ENCODE peak calls at places on chromosome 10, in ten cellular contexts. One of them, this sample, is unnamed.

GRCh38 chr10:120503695-120504094 is 46.7 kb downstream of the PLPP4 start:
- DNase-seq in mesothelial cell of epicardium: no peak
- DNase-seq in stimulated activated CD4-positive, alpha-beta T cell treated with anti-CD3 and anti-CD28 coated beads, Interleukin-1b, Interleukin-23, amount 100 ng/mL, for 24 hours: no peak
- DNase-seq in EL: peak; percentile 2
- DNase-seq in OCI-LY7: no peak
- DNase-seq in ACHN: no peak
- DNase-seq in sciatic nerve: no peak
- DNase-seq in foreskin fibroblast: no peak
- DNase-seq in substantia nigra: no peak
- DNase-seq in NCI-H187: no peak
- DNase-seq in this sample: no peak

GRCh38 chr10:9621216-9621615 is 1396.5 kb upstream of the CELF2 start:
- DNase-seq in mesothelial cell of epicardium: no peak
- DNase-seq in stimulated activated CD4-positive, alpha-beta T cell treated with anti-CD3 and anti-CD28 coated beads, Interleukin-1b, Interleukin-23, amount 100 ng/mL, for 24 hours: no peak
- DNase-seq in EL: no peak
- DNase-seq in OCI-LY7: no peak
- DNase-seq in ACHN: no peak
- DNase-seq in sciatic nerve: no peak
- DNase-seq in foreskin fibroblast: peak; percentile 17
- DNase-seq in substantia nigra: no peak
- DNase-seq in NCI-H187: no peak
- DNase-seq in this sample: no peak

GRCh38 chr10:62076872-62077271 is 175.4 kb downstream of the ARID5B start:
- DNase-seq in mesothelial cell of epicardium: no peak
- DNase-seq in stimulated activated CD4-positive, alpha-beta T cell treated with anti-CD3 and anti-CD28 coated beads, Interleukin-1b, Interleukin-23, amount 100 ng/mL, for 24 hours: no peak
- DNase-seq in EL: peak; percentile 87
- DNase-seq in OCI-LY7: no peak
- DNase-seq in ACHN: peak; percentile 39
- DNase-seq in sciatic nerve: no peak
- DNase-seq in foreskin fibroblast: peak; percentile 83
- DNase-seq in substantia nigra: no peak
- DNase-seq in NCI-H187: no peak
- DNase-seq in this sample: no peak

GRCh38 chr10:137606-138005 is 2.4 kb downstream of the ZMYND11 start:
- DNase-seq in mesothelial cell of epicardium: no peak
- DNase-seq in stimulated activated CD4-positive, alpha-beta T cell treated with anti-CD3 and anti-CD28 coated beads, Interleukin-1b, Interleukin-23, amount 100 ng/mL, for 24 hours: no peak
- DNase-seq in EL: peak; percentile 66
- DNase-seq in OCI-LY7: no peak
- DNase-seq in ACHN: no peak
- DNase-seq in sciatic nerve: no peak
- DNase-seq in foreskin fibroblast: peak; percentile 66
- DNase-seq in substantia nigra: no peak
- DNase-seq in NCI-H187: no peak
- DNase-seq in this sample: no peak

GRCh38 chr10:5968037-5968680 is 9.2 kb downstream of the IL15RA start:
- DNase-seq in mesothelial cell of epicardium: peak; percentile 2
- DNase-seq in stimulated activated CD4-positive, alpha-beta T cell treated with anti-CD3 and anti-CD28 coated beads, Interleukin-1b, Interleukin-23, amount 100 ng/mL, for 24 hours: no peak
- DNase-seq in EL: no peak
- DNase-seq in OCI-LY7: no peak
- DNase-seq in ACHN: no peak
- DNase-seq in sciatic nerve: peak; percentile 23
- DNase-seq in foreskin fibroblast: no peak
- DNase-seq in substantia nigra: no peak
- DNase-seq in NCI-H187: no peak
- DNase-seq in this sample: no peak

GRCh38 chr10:124575107-124576035 is 113.7 kb downstream of the LHPP start:
- DNase-seq in mesothelial cell of epicardium: no peak
- DNase-seq in stimulated activated CD4-positive, alpha-beta T cell treated with anti-CD3 and anti-CD28 coated beads, Interleukin-1b, Interleukin-23, amount 100 ng/mL, for 24 hours: no peak
- DNase-seq in EL: no peak
- DNase-seq in OCI-LY7: no peak
- DNase-seq in ACHN: no peak
- DNase-seq in sciatic nerve: no peak
- DNase-seq in foreskin fibroblast: no peak
- DNase-seq in substantia nigra: no peak
- DNase-seq in NCI-H187: no peak
- DNase-seq in this sample: no peak

GRCh38 chr10:110817614-110818013 is 54.1 kb upstream of the PDCD4 start:
- DNase-seq in mesothelial cell of epicardium: no peak
- DNase-seq in stimulated activated CD4-positive, alpha-beta T cell treated with anti-CD3 and anti-CD28 coated beads, Interleukin-1b, Interleukin-23, amount 100 ng/mL, for 24 hours: no peak
- DNase-seq in EL: no peak
- DNase-seq in OCI-LY7: no peak
- DNase-seq in ACHN: no peak
- DNase-seq in sciatic nerve: no peak
- DNase-seq in foreskin fibroblast: no peak
- DNase-seq in substantia nigra: no peak
- DNase-seq in NCI-H187: no peak
- DNase-seq in this sample: no peak

GRCh38 chr10:1431229-1431628 is 306.1 kb downstream of the ADARB2 start:
- DNase-seq in mesothelial cell of epicardium: no peak
- DNase-seq in stimulated activated CD4-positive, alpha-beta T cell treated with anti-CD3 and anti-CD28 coated beads, Interleukin-1b, Interleukin-23, amount 100 ng/mL, for 24 hours: no peak
- DNase-seq in EL: no peak
- DNase-seq in OCI-LY7: no peak
- DNase-seq in ACHN: no peak
- DNase-seq in sciatic nerve: no peak
- DNase-seq in foreskin fibroblast: no peak
- DNase-seq in substantia nigra: no peak
- DNase-seq in NCI-H187: no peak
- DNase-seq in this sample: no peak

GRCh38 chr10:44069573-44069972 is 315.3 kb downstream of the CXCL12 start:
- DNase-seq in mesothelial cell of epicardium: no peak
- DNase-seq in stimulated activated CD4-positive, alpha-beta T cell treated with anti-CD3 and anti-CD28 coated beads, Interleukin-1b, Interleukin-23, amount 100 ng/mL, for 24 hours: no peak
- DNase-seq in EL: no peak
- DNase-seq in OCI-LY7: no peak
- DNase-seq in ACHN: no peak
- DNase-seq in sciatic nerve: no peak
- DNase-seq in foreskin fibroblast: no peak
- DNase-seq in substantia nigra: no peak
- DNase-seq in NCI-H187: no peak
- DNase-seq in this sample: no peak

GRCh38 chr10:86225098-86225782 is 141.4 kb downstream of the GRID1 start:
- DNase-seq in mesothelial cell of epicardium: no peak
- DNase-seq in stimulated activated CD4-positive, alpha-beta T cell treated with anti-CD3 and anti-CD28 coated beads, Interleukin-1b, Interleukin-23, amount 100 ng/mL, for 24 hours: no peak
- DNase-seq in EL: peak; percentile 37
- DNase-seq in OCI-LY7: no peak
- DNase-seq in ACHN: peak; percentile 94
- DNase-seq in sciatic nerve: no peak
- DNase-seq in foreskin fibroblast: peak; percentile 6
- DNase-seq in substantia nigra: no peak
- DNase-seq in NCI-H187: no peak
- DNase-seq in this sample: no peak

GRCh38 chr10:119724630-119725549 is 960 bp upstream of the INPP5F start:
- DNase-seq in mesothelial cell of epicardium: no peak
- DNase-seq in stimulated activated CD4-positive, alpha-beta T cell treated with anti-CD3 and anti-CD28 coated beads, Interleukin-1b, Interleukin-23, amount 100 ng/mL, for 24 hours: no peak
- DNase-seq in EL: peak; percentile 30
- DNase-seq in OCI-LY7: peak; percentile 56
- DNase-seq in ACHN: peak; percentile 61
- DNase-seq in sciatic nerve: no peak
- DNase-seq in foreskin fibroblast: peak; percentile 59
- DNase-seq in substantia nigra: no peak
- DNase-seq in NCI-H187: peak; percentile 25
- DNase-seq in this sample: peak; percentile 51

GRCh38 chr10:13346912-13347234 is 1.2 kb downstream of the SEPHS1 start:
- DNase-seq in mesothelial cell of epicardium: no peak
- DNase-seq in stimulated activated CD4-positive, alpha-beta T cell treated with anti-CD3 and anti-CD28 coated beads, Interleukin-1b, Interleukin-23, amount 100 ng/mL, for 24 hours: no peak
- DNase-seq in EL: no peak
- DNase-seq in OCI-LY7: no peak
- DNase-seq in ACHN: no peak
- DNase-seq in sciatic nerve: no peak
- DNase-seq in foreskin fibroblast: no peak
- DNase-seq in substantia nigra: no peak
- DNase-seq in NCI-H187: no peak
- DNase-seq in this sample: no peak

GRCh38 chr10:43203491-43204393 is 63.1 kb downstream of the RASGEF1A start:
- DNase-seq in mesothelial cell of epicardium: peak; percentile 42
- DNase-seq in stimulated activated CD4-positive, alpha-beta T cell treated with anti-CD3 and anti-CD28 coated beads, Interleukin-1b, Interleukin-23, amount 100 ng/mL, for 24 hours: no peak
- DNase-seq in EL: no peak
- DNase-seq in OCI-LY7: peak; percentile 38
- DNase-seq in ACHN: no peak
- DNase-seq in sciatic nerve: peak; percentile 75
- DNase-seq in foreskin fibroblast: no peak
- DNase-seq in substantia nigra: no peak
- DNase-seq in NCI-H187: no peak
- DNase-seq in this sample: no peak

GRCh38 chr10:47406870-47407648 is 23.0 kb upstream of the ZNF488 start:
- DNase-seq in mesothelial cell of epicardium: no peak
- DNase-seq in stimulated activated CD4-positive, alpha-beta T cell treated with anti-CD3 and anti-CD28 coated beads, Interleukin-1b, Interleukin-23, amount 100 ng/mL, for 24 hours: no peak
- DNase-seq in EL: peak; percentile 94
- DNase-seq in OCI-LY7: no peak
- DNase-seq in ACHN: peak; percentile 98
- DNase-seq in sciatic nerve: no peak
- DNase-seq in foreskin fibroblast: peak; percentile 79
- DNase-seq in substantia nigra: no peak
- DNase-seq in NCI-H187: no peak
- DNase-seq in this sample: no peak

GRCh38 chr10:63703113-63703670 is 182.0 kb downstream of the REEP3 start:
- DNase-seq in mesothelial cell of epicardium: no peak
- DNase-seq in stimulated activated CD4-positive, alpha-beta T cell treated with anti-CD3 and anti-CD28 coated beads, Interleukin-1b, Interleukin-23, amount 100 ng/mL, for 24 hours: no peak
- DNase-seq in EL: peak; percentile 29
- DNase-seq in OCI-LY7: peak; percentile 62
- DNase-seq in ACHN: peak; percentile 49
- DNase-seq in sciatic nerve: no peak
- DNase-seq in foreskin fibroblast: peak; percentile 67
- DNase-seq in substantia nigra: no peak
- DNase-seq in NCI-H187: no peak
- DNase-seq in this sample: no peak